ENCODE peak calls at places on chromosome 1, in eight cellular contexts. H is lower leg skin; D is H9; Y is stimulated activated CD4-positive, alpha-beta T cell treated with anti-CD3 and anti-CD28 coated beads, Interleukin-2, amount 100 ng/mL, for 4 hours; T is A172; F is mammary epithelial cell; C is PC-3; Q is stimulated activated CD8-positive, alpha-beta memory T cell treated with anti-CD3 and anti-CD28 coated beads, Interleukin-15, amount 100 ng/mL, for 24 hours. B is an unnamed sample.

GRCh38 chr1:232655041-232655745 is 25.3 kb upstream of the SIPA1L2 start:
- DNase-seq in D (no peak), Q (no peak), F (peak; percentile 37), Y (no peak), T (peak; percentile 52), C (peak; percentile 81), H (no peak), B (no peak)

GRCh38 chr1:55586771-55587170 is 371.6 kb upstream of the USP24 start:
- DNase-seq in T (no peak), H (no peak), F (peak; percentile 8), Q (no peak), Y (no peak), D (no peak), C (no peak), B (no peak)

GRCh38 chr1:50369830-50370229 is 53.4 kb downstream of the DMRTA2 start:
- DNase-seq in T (no peak), Q (no peak), F (peak; percentile 4), C (no peak), D (peak; percentile 63), H (no peak), Y (no peak), B (no peak)

GRCh38 chr1:89489037-89489729 is 35.4 kb upstream of the LRRC8B start:
- DNase-seq in C (peak; percentile 45), Q (no peak), F (peak; percentile 51), T (no peak), H (no peak), Y (no peak), D (no peak), B (peak; percentile 40)

GRCh38 chr1:168636200-168636599 is 59.8 kb downstream of the XCL1 start:
- DNase-seq in Q (no peak), H (no peak), C (peak; percentile 43), D (no peak), T (no peak), Y (no peak), F (peak; percentile 72), B (no peak)

GRCh38 chr1:202213361-202214088 is 19.9 kb downstream of the LGR6 start:
- DNase-seq in C (peak; percentile 42), T (no peak), Q (no peak), Y (no peak), D (peak; percentile 87), F (no peak), H (no peak), B (no peak)

GRCh38 chr1:82445827-82446226 is 645.1 kb downstream of the ADGRL2 start:
- DNase-seq in F (no peak), Q (no peak), Y (no peak), H (no peak), D (no peak), C (no peak), T (no peak), B (no peak)

GRCh38 chr1:234538062-234538731 is 59.2 kb upstream of the TARBP1 start:
- DNase-seq in F (no peak), Y (no peak), H (no peak), Q (no peak), C (no peak), T (no peak), D (no peak), B (no peak)

GRCh38 chr1:6523566-6523965 is 30.7 kb downstream of the NOL9 start:
- DNase-seq in Y (no peak), T (peak; percentile 20), H (no peak), Q (no peak), D (peak; percentile 70), C (peak; percentile 81), F (peak; percentile 36), B (no peak)

GRCh38 chr1:214500349-214501055 is 50.9 kb downstream of the PTPN14 start:
- DNase-seq in Q (no peak), F (no peak), Y (no peak), T (no peak), C (no peak), D (no peak), H (no peak), B (no peak)

GRCh38 chr1:9291914-9292360 is 757 bp upstream of the SPSB1 start:
- DNase-seq in D (no peak), H (peak; percentile 44), T (no peak), F (peak; percentile 57), Q (no peak), C (peak; percentile 81), Y (no peak), B (no peak)

GRCh38 chr1:230303069-230303468 is 123.1 kb downstream of the PGBD5 start:
- DNase-seq in C (no peak), Q (no peak), H (no peak), Y (no peak), F (no peak), D (no peak), T (no peak), B (no peak)

GRCh38 chr1:225817611-225818061 is 7.7 kb downstream of the EPHX1 start:
- DNase-seq in C (peak; percentile 99), F (peak; percentile 75), H (peak; percentile 75), Y (no peak), Q (no peak), D (peak; percentile 63), T (peak; percentile 89), B (no peak)

GRCh38 chr1:3274972-3275371 is 179.5 kb upstream of the ARHGEF16 start:
- DNase-seq in Q (no peak), F (no peak), Y (no peak), D (no peak), H (no peak), C (no peak), T (no peak), B (peak; percentile 42)

GRCh38 chr1:42219627-42220026 is 55.1 kb upstream of the GUCA2A start:
- DNase-seq in T (no peak), Q (no peak), C (no peak), D (no peak), F (no peak), Y (no peak), H (no peak), B (no peak)

GRCh38 chr1:94240822-94241221 is 3.4 kb upstream of the ARHGAP29 start:
- DNase-seq in H (no peak), Q (no peak), F (no peak), Y (no peak), D (no peak), C (peak; percentile 47), T (no peak), B (no peak)

GRCh38 chr1:163104405-163105099 is 35.4 kb downstream of the RGS4 start:
- DNase-seq in Y (no peak), T (no peak), F (no peak), Q (no peak), C (no peak), D (no peak), H (no peak), B (no peak)

GRCh38 chr1:111904478-111905218 is 84.8 kb downstream of the KCND3 start:
- DNase-seq in D (peak; percentile 45), Q (no peak), T (peak; percentile 24), Y (no peak), H (no peak), C (no peak), F (no peak), B (no peak)

B was measured in upper lobe of left lung.